ENCODE peak calls at places on chromosomes 12 and 14, in seven cellular contexts. E, L, U, I, J, R and H are unnamed samples.

GRCh38 chr14:21030531-21030930 is 514 bp downstream of the TPPP2 start:
- DNase-seq in E (no peak), J (no peak), R (no peak), L (no peak), I (no peak), U (no peak), H (no peak)

GRCh38 chr12:132124766-132125425 is 19.2 kb downstream of the DDX51 start:
- DNase-seq in J (no peak), I (no peak), L (no peak), E (no peak), R (no peak), U (no peak), H (no peak)

GRCh38 chr12:25866586-25867378 is 91.7 kb upstream of the RASSF8 start:
- DNase-seq in I (peak), E (no peak), J (no peak), L (peak), R (no peak), U (no peak), H (no peak)

GRCh38 chr12:75058228-75058627 is 151.4 kb downstream of the KCNC2 start:
- DNase-seq in E (no peak), R (no peak), I (no peak), L (no peak), U (no peak), J (no peak), H (no peak)

GRCh38 chr12:69569236-69569635 is 16.0 kb upstream of the CCT2 start:
- DNase-seq in U (no peak), E (peak), J (no peak), L (peak), I (no peak), R (no peak), H (no peak)

GRCh38 chr14:101073598-101073965 is 170.1 kb upstream of the RTL1 start:
- DNase-seq in I (no peak), L (no peak), U (peak), E (no peak), J (no peak), R (no peak), H (peak)

GRCh38 chr12:129245769-129246168 is 392.5 kb downstream of the GLT1D1 start:
- DNase-seq in J (no peak), R (no peak), I (no peak), L (no peak), U (no peak), E (no peak), H (no peak)

GRCh38 chr12:115869604-115870003 is 407.9 kb downstream of the MED13L start:
- DNase-seq in E (no peak), J (no peak), L (no peak), I (no peak), R (no peak), U (no peak), H (no peak)

GRCh38 chr12:90987101-90987500 is 17.7 kb downstream of the EPYC start:
- DNase-seq in U (no peak), L (no peak), R (no peak), I (no peak), E (no peak), J (no peak), H (no peak)

GRCh38 chr12:25960926-25961325 is 2.4 kb downstream of the RASSF8 start:
- DNase-seq in I (no peak), U (no peak), J (no peak), R (no peak), L (no peak), E (no peak), H (no peak)

GRCh38 chr12:40016960-40017359 is 88.9 kb downstream of the SLC2A13 start:
- DNase-seq in L (peak), E (peak), J (no peak), U (no peak), I (peak), R (no peak), H (peak)

GRCh38 chr12:81573228-81573627 is 185.9 kb downstream of the PPFIA2 start:
- DNase-seq in L (no peak), U (no peak), E (peak), J (no peak), R (no peak), I (peak), H (no peak)

GRCh38 chr14:104879201-104879982 is 14.3 kb downstream of the CEP170B start:
- DNase-seq in I (no peak), J (no peak), U (no peak), E (no peak), L (no peak), R (no peak), H (no peak)

GRCh38 chr14:74945261-74945851 is 10.0 kb downstream of the PGF start:
- DNase-seq in U (no peak), E (peak), R (no peak), L (peak), I (peak), J (no peak), H (no peak)

GRCh38 chr12:104599272-104599984 is 142.7 kb downstream of the CHST11 start:
- DNase-seq in E (no peak), L (no peak), I (no peak), U (no peak), J (no peak), R (no peak), H (no peak)

GRCh38 chr12:13347241-13348043 is 150.9 kb downstream of the EMP1 start:
- DNase-seq in E (peak), I (peak), R (no peak), L (peak), J (no peak), U (no peak), H (peak)

GRCh38 chr12:45077259-45077658 is 26.4 kb upstream of the DBX2 start:
- DNase-seq in U (no peak), L (no peak), R (no peak), I (no peak), J (no peak), E (no peak), H (no peak)

GRCh38 chr14:104974665-104975390 is 3.3 kb downstream of the AHNAK2 start:
- DNase-seq in R (no peak), I (no peak), L (peak), U (no peak), J (no peak), E (no peak), H (no peak)

GRCh38 chr12:132258543-132258942 is 70.8 kb downstream of the GALNT9 start:
- DNase-seq in U (no peak), E (no peak), R (no peak), I (no peak), L (no peak), J (no peak), H (no peak)

GRCh38 chr14:65131176-65131765 is 29.0 kb upstream of the MAX start:
- DNase-seq in L (peak), R (no peak), E (peak), J (no peak), U (no peak), I (no peak), H (no peak)

GRCh38 chr12:52615208-52615868 is 3.0 kb downstream of the KRT73 start:
- DNase-seq in L (peak), R (no peak), U (no peak), J (no peak), E (peak), I (peak), H (no peak)

GRCh38 chr14:52902971-52903385 is 47.9 kb downstream of the FERMT2 start:
- DNase-seq in E (peak), L (peak), I (no peak), J (no peak), R (no peak), U (no peak), H (no peak)

GRCh38 chr12:120661432-120661831 is 21.0 kb downstream of the CABP1 start:
- DNase-seq in I (no peak), J (no peak), R (no peak), L (no peak), E (no peak), U (no peak), H (no peak)

GRCh38 chr14:102694530-102695171 is 82.6 kb upstream of the TRAF3 start:
- DNase-seq in J (peak), U (peak), R (peak), L (peak), I (peak), E (peak), H (peak)